ENCODE peak calls at places on chromosomes 12 and 14, in nine cellular contexts. One of them, this sample, is unnamed.

GRCh38 chr14:104898195-104898558 is 26.5 kb upstream of the PLD4 start:
- DNase-seq in fibroblast of lung: no peak
- DNase-seq in mesothelial cell of epicardium: no peak
- DNase-seq in kidney: peak; percentile 58
- DNase-seq in MCF 10A: no peak
- DNase-seq in ovary: no peak
- DNase-seq in BJ: no peak
- DNase-seq in MM.1S: no peak
- DNase-seq in CD4-positive, alpha-beta T cell: no peak
- DNase-seq in this sample: no peak

GRCh38 chr12:130775953-130776856 is 60.1 kb upstream of the RIMBP2 start:
- DNase-seq in fibroblast of lung: peak; percentile 89
- DNase-seq in mesothelial cell of epicardium: no peak
- DNase-seq in kidney: peak; percentile 91
- DNase-seq in MCF 10A: peak; percentile 70
- DNase-seq in ovary: peak; percentile 68
- DNase-seq in BJ: peak; percentile 46
- DNase-seq in MM.1S: no peak
- DNase-seq in CD4-positive, alpha-beta T cell: peak; percentile 29
- DNase-seq in this sample: peak; percentile 93

GRCh38 chr12:49231881-49232650 is 32.8 kb upstream of the TUBA1C start:
- DNase-seq in fibroblast of lung: peak; percentile 58
- DNase-seq in mesothelial cell of epicardium: no peak
- DNase-seq in kidney: no peak
- DNase-seq in MCF 10A: no peak
- DNase-seq in ovary: no peak
- DNase-seq in BJ: no peak
- DNase-seq in MM.1S: no peak
- DNase-seq in CD4-positive, alpha-beta T cell: no peak
- DNase-seq in this sample: no peak

GRCh38 chr14:36807727-36808126 is 146.1 kb downstream of the PAX9 start:
- DNase-seq in fibroblast of lung: no peak
- DNase-seq in mesothelial cell of epicardium: no peak
- DNase-seq in kidney: no peak
- DNase-seq in MCF 10A: no peak
- DNase-seq in ovary: no peak
- DNase-seq in BJ: no peak
- DNase-seq in MM.1S: no peak
- DNase-seq in CD4-positive, alpha-beta T cell: no peak
- DNase-seq in this sample: no peak

GRCh38 chr12:66352197-66352596 is 49.9 kb downstream of the HELB start:
- DNase-seq in fibroblast of lung: peak; percentile 4
- DNase-seq in mesothelial cell of epicardium: no peak
- DNase-seq in kidney: no peak
- DNase-seq in MCF 10A: peak; percentile 41
- DNase-seq in ovary: no peak
- DNase-seq in BJ: no peak
- DNase-seq in MM.1S: peak; percentile 11
- DNase-seq in CD4-positive, alpha-beta T cell: no peak
- DNase-seq in this sample: no peak

GRCh38 chr12:66119229-66119869 is 11.2 kb downstream of the LLPH start:
- DNase-seq in fibroblast of lung: no peak
- DNase-seq in mesothelial cell of epicardium: no peak
- DNase-seq in kidney: no peak
- DNase-seq in MCF 10A: no peak
- DNase-seq in ovary: no peak
- DNase-seq in BJ: no peak
- DNase-seq in MM.1S: no peak
- DNase-seq in CD4-positive, alpha-beta T cell: no peak
- DNase-seq in this sample: no peak

GRCh38 chr14:102050026-102050405 is 36.8 kb downstream of the HSP90AA1 start:
- DNase-seq in fibroblast of lung: no peak
- DNase-seq in mesothelial cell of epicardium: no peak
- DNase-seq in kidney: no peak
- DNase-seq in MCF 10A: no peak
- DNase-seq in ovary: no peak
- DNase-seq in BJ: no peak
- DNase-seq in MM.1S: no peak
- DNase-seq in CD4-positive, alpha-beta T cell: no peak
- DNase-seq in this sample: no peak

GRCh38 chr12:62581288-62582064 is 114.8 kb downstream of the MON2 start:
- DNase-seq in fibroblast of lung: peak; percentile 54
- DNase-seq in mesothelial cell of epicardium: no peak
- DNase-seq in kidney: no peak
- DNase-seq in MCF 10A: peak; percentile 53
- DNase-seq in ovary: no peak
- DNase-seq in BJ: no peak
- DNase-seq in MM.1S: peak; percentile 48
- DNase-seq in CD4-positive, alpha-beta T cell: no peak
- DNase-seq in this sample: no peak

GRCh38 chr14:77646907-77647306 is 30.5 kb upstream of the SPTLC2 start:
- DNase-seq in fibroblast of lung: no peak
- DNase-seq in mesothelial cell of epicardium: no peak
- DNase-seq in kidney: no peak
- DNase-seq in MCF 10A: no peak
- DNase-seq in ovary: no peak
- DNase-seq in BJ: no peak
- DNase-seq in MM.1S: no peak
- DNase-seq in CD4-positive, alpha-beta T cell: no peak
- DNase-seq in this sample: no peak

GRCh38 chr14:58701576-58701975 is 63.8 kb downstream of the DACT1 start:
- DNase-seq in fibroblast of lung: no peak
- DNase-seq in mesothelial cell of epicardium: no peak
- DNase-seq in kidney: no peak
- DNase-seq in MCF 10A: no peak
- DNase-seq in ovary: no peak
- DNase-seq in BJ: no peak
- DNase-seq in MM.1S: no peak
- DNase-seq in CD4-positive, alpha-beta T cell: no peak
- DNase-seq in this sample: no peak

GRCh38 chr14:105384605-105385321 is 13.6 kb upstream of the TEX22 start:
- DNase-seq in fibroblast of lung: no peak
- DNase-seq in mesothelial cell of epicardium: no peak
- DNase-seq in kidney: peak; percentile 66
- DNase-seq in MCF 10A: no peak
- DNase-seq in ovary: no peak
- DNase-seq in BJ: no peak
- DNase-seq in MM.1S: no peak
- DNase-seq in CD4-positive, alpha-beta T cell: no peak
- DNase-seq in this sample: no peak

GRCh38 chr12:73274972-73275371 is 1002.8 kb downstream of the TRHDE start:
- DNase-seq in fibroblast of lung: no peak
- DNase-seq in mesothelial cell of epicardium: no peak
- DNase-seq in kidney: no peak
- DNase-seq in MCF 10A: peak; percentile 45
- DNase-seq in ovary: no peak
- DNase-seq in BJ: no peak
- DNase-seq in MM.1S: no peak
- DNase-seq in CD4-positive, alpha-beta T cell: no peak
- DNase-seq in this sample: no peak

GRCh38 chr12:92295523-92295922 is 149.9 kb upstream of the BTG1 start:
- DNase-seq in fibroblast of lung: peak; percentile 77
- DNase-seq in mesothelial cell of epicardium: no peak
- DNase-seq in kidney: no peak
- DNase-seq in MCF 10A: no peak
- DNase-seq in ovary: no peak
- DNase-seq in BJ: no peak
- DNase-seq in MM.1S: no peak
- DNase-seq in CD4-positive, alpha-beta T cell: no peak
- DNase-seq in this sample: no peak

GRCh38 chr12:70840966-70841365 is 79.6 kb downstream of the PTPRR start:
- DNase-seq in fibroblast of lung: no peak
- DNase-seq in mesothelial cell of epicardium: no peak
- DNase-seq in kidney: no peak
- DNase-seq in MCF 10A: no peak
- DNase-seq in ovary: no peak
- DNase-seq in BJ: no peak
- DNase-seq in MM.1S: no peak
- DNase-seq in CD4-positive, alpha-beta T cell: no peak
- DNase-seq in this sample: no peak

GRCh38 chr12:64088431-64089349 is 133.4 kb downstream of the KICS2 start:
- DNase-seq in fibroblast of lung: peak; percentile 96
- DNase-seq in mesothelial cell of epicardium: no peak
- DNase-seq in kidney: no peak
- DNase-seq in MCF 10A: peak; percentile 94
- DNase-seq in ovary: no peak
- DNase-seq in BJ: peak; percentile 76
- DNase-seq in MM.1S: peak; percentile 48
- DNase-seq in CD4-positive, alpha-beta T cell: no peak
- DNase-seq in this sample: no peak

GRCh38 chr12:12064596-12064995 is 6.1 kb upstream of the BCL2L14 start:
- DNase-seq in fibroblast of lung: no peak
- DNase-seq in mesothelial cell of epicardium: no peak
- DNase-seq in kidney: no peak
- DNase-seq in MCF 10A: no peak
- DNase-seq in ovary: no peak
- DNase-seq in BJ: no peak
- DNase-seq in MM.1S: no peak
- DNase-seq in CD4-positive, alpha-beta T cell: no peak
- DNase-seq in this sample: no peak

GRCh38 chr14:22737052-22737451 is 29.4 kb upstream of the OXA1L start:
- DNase-seq in fibroblast of lung: no peak
- DNase-seq in mesothelial cell of epicardium: no peak
- DNase-seq in kidney: no peak
- DNase-seq in MCF 10A: no peak
- DNase-seq in ovary: no peak
- DNase-seq in BJ: no peak
- DNase-seq in MM.1S: peak; percentile 69
- DNase-seq in CD4-positive, alpha-beta T cell: no peak
- DNase-seq in this sample: peak; percentile 30

GRCh38 chr14:54487771-54488170 is 1.0 kb downstream of the GMFB start:
- DNase-seq in fibroblast of lung: peak; percentile 65
- DNase-seq in mesothelial cell of epicardium: no peak
- DNase-seq in kidney: no peak
- DNase-seq in MCF 10A: peak; percentile 46
- DNase-seq in ovary: no peak
- DNase-seq in BJ: no peak
- DNase-seq in MM.1S: no peak
- DNase-seq in CD4-positive, alpha-beta T cell: no peak
- DNase-seq in this sample: no peak

GRCh38 chr14:69652942-69653680 is 41.7 kb downstream of the SUSD6 start:
- DNase-seq in fibroblast of lung: peak; percentile 47
- DNase-seq in mesothelial cell of epicardium: no peak
- DNase-seq in kidney: no peak
- DNase-seq in MCF 10A: no peak
- DNase-seq in ovary: no peak
- DNase-seq in BJ: no peak
- DNase-seq in MM.1S: no peak
- DNase-seq in CD4-positive, alpha-beta T cell: no peak
- DNase-seq in this sample: no peak

GRCh38 chr12:27999521-27999920 is 27.0 kb upstream of the PTHLH start:
- DNase-seq in fibroblast of lung: peak; percentile 88
- DNase-seq in mesothelial cell of epicardium: no peak
- DNase-seq in kidney: no peak
- DNase-seq in MCF 10A: peak; percentile 89
- DNase-seq in ovary: no peak
- DNase-seq in BJ: no peak
- DNase-seq in MM.1S: no peak
- DNase-seq in CD4-positive, alpha-beta T cell: no peak
- DNase-seq in this sample: no peak
- TF ChIP-seq CTCF in fibroblast of lung: no peak
- TF ChIP-seq CTCF in mesothelial cell of epicardium: no peak
- TF ChIP-seq CTCF in kidney: no peak
- TF ChIP-seq CTCF in MCF 10A: no peak
- TF ChIP-seq CTCF in ovary: no peak
- TF ChIP-seq CTCF in BJ: no peak
- TF ChIP-seq CTCF in MM.1S: no peak
- TF ChIP-seq CTCF in CD4-positive, alpha-beta T cell: no peak
- TF ChIP-seq CTCF in this sample: no peak

GRCh38 chr12:6723607-6724408 is at the start of gene COPS7A:
- DNase-seq in fibroblast of lung: peak; percentile 99
- DNase-seq in mesothelial cell of epicardium: peak; percentile 80
- DNase-seq in kidney: peak; percentile 99
- DNase-seq in MCF 10A: peak; percentile 99
- DNase-seq in ovary: peak; percentile 97
- DNase-seq in BJ: peak; percentile 93
- DNase-seq in MM.1S: peak; percentile 100
- DNase-seq in CD4-positive, alpha-beta T cell: peak; percentile 92
- DNase-seq in this sample: peak; percentile 97
- TF ChIP-seq CTCF in fibroblast of lung: no peak
- TF ChIP-seq CTCF in mesothelial cell of epicardium: no peak
- TF ChIP-seq CTCF in kidney: no peak
- TF ChIP-seq CTCF in MCF 10A: no peak
- TF ChIP-seq CTCF in ovary: no peak
- TF ChIP-seq CTCF in BJ: no peak
- TF ChIP-seq CTCF in MM.1S: no peak
- TF ChIP-seq CTCF in CD4-positive, alpha-beta T cell: no peak
- TF ChIP-seq CTCF in this sample: no peak

GRCh38 chr14:74612346-74613021 is 447 bp upstream of the LTBP2 start:
- DNase-seq in fibroblast of lung: peak; percentile 74
- DNase-seq in mesothelial cell of epicardium: peak; percentile 79
- DNase-seq in kidney: peak; percentile 90
- DNase-seq in MCF 10A: peak; percentile 72
- DNase-seq in ovary: peak; percentile 92
- DNase-seq in BJ: no peak
- DNase-seq in MM.1S: peak; percentile 58
- DNase-seq in CD4-positive, alpha-beta T cell: peak; percentile 88
- DNase-seq in this sample: peak; percentile 96
- TF ChIP-seq CTCF in fibroblast of lung: peak; percentile 49
- TF ChIP-seq CTCF in mesothelial cell of epicardium: peak; percentile 48
- TF ChIP-seq CTCF in kidney: peak; percentile 71
- TF ChIP-seq CTCF in MCF 10A: peak; percentile 58
- TF ChIP-seq CTCF in ovary: peak; percentile 35
- TF ChIP-seq CTCF in BJ: peak; percentile 62
- TF ChIP-seq CTCF in MM.1S: peak; percentile 21
- TF ChIP-seq CTCF in CD4-positive, alpha-beta T cell: peak; percentile 52
- TF ChIP-seq CTCF in this sample: peak; percentile 73

GRCh38 chr14:99523661-99524050 is 42.4 kb downstream of the CCNK start:
- DNase-seq in fibroblast of lung: no peak
- DNase-seq in mesothelial cell of epicardium: no peak
- DNase-seq in kidney: no peak
- DNase-seq in MCF 10A: no peak
- DNase-seq in ovary: no peak
- DNase-seq in BJ: no peak
- DNase-seq in MM.1S: no peak
- DNase-seq in CD4-positive, alpha-beta T cell: no peak
- DNase-seq in this sample: no peak

GRCh38 chr14:99525699-99526080 is 44.5 kb downstream of the CCNK start:
- DNase-seq in fibroblast of lung: no peak
- DNase-seq in mesothelial cell of epicardium: no peak
- DNase-seq in kidney: no peak
- DNase-seq in MCF 10A: no peak
- DNase-seq in ovary: no peak
- DNase-seq in BJ: no peak
- DNase-seq in MM.1S: no peak
- DNase-seq in CD4-positive, alpha-beta T cell: no peak
- DNase-seq in this sample: no peak

GRCh38 chr14:99524091-99524661 is 43.0 kb downstream of the CCNK start:
- DNase-seq in fibroblast of lung: peak; percentile 60
- DNase-seq in mesothelial cell of epicardium: no peak
- DNase-seq in kidney: peak; percentile 77
- DNase-seq in MCF 10A: no peak
- DNase-seq in ovary: peak; percentile 73
- DNase-seq in BJ: no peak
- DNase-seq in MM.1S: no peak
- DNase-seq in CD4-positive, alpha-beta T cell: no peak
- DNase-seq in this sample: no peak

GRCh38 chr14:99522934-99523660 is 41.9 kb downstream of the CCNK start:
- DNase-seq in fibroblast of lung: peak; percentile 63
- DNase-seq in mesothelial cell of epicardium: no peak
- DNase-seq in kidney: peak; percentile 61
- DNase-seq in MCF 10A: no peak
- DNase-seq in ovary: peak; percentile 73
- DNase-seq in BJ: no peak
- DNase-seq in MM.1S: no peak
- DNase-seq in CD4-positive, alpha-beta T cell: no peak
- DNase-seq in this sample: no peak

GRCh38 chr14:99524804-99525698 is 43.8 kb downstream of the CCNK start:
- DNase-seq in fibroblast of lung: peak; percentile 68
- DNase-seq in mesothelial cell of epicardium: no peak
- DNase-seq in kidney: peak; percentile 55
- DNase-seq in MCF 10A: peak; percentile 45
- DNase-seq in ovary: no peak
- DNase-seq in BJ: no peak
- DNase-seq in MM.1S: no peak
- DNase-seq in CD4-positive, alpha-beta T cell: no peak
- DNase-seq in this sample: no peak
- TF ChIP-seq CTCF in fibroblast of lung: peak; percentile 15
- TF ChIP-seq CTCF in mesothelial cell of epicardium: no peak
- TF ChIP-seq CTCF in kidney: no peak
- TF ChIP-seq CTCF in MCF 10A: peak; percentile 22
- TF ChIP-seq CTCF in ovary: no peak
- TF ChIP-seq CTCF in BJ: peak; percentile 59
- TF ChIP-seq CTCF in MM.1S: no peak
- TF ChIP-seq CTCF in CD4-positive, alpha-beta T cell: no peak
- TF ChIP-seq CTCF in this sample: peak; percentile 51

This sample was measured in osteocyte.